ENCODE peak calls at places on chromosomes 6 and 20, in ten cellular contexts. One of them, this sample, is unnamed. For H3K4me1, the result is how much of the 10 kb centered on the place peaks cover.

GRCh38 chr6:161169690-161170089 is 104.2 kb downstream of the AGPAT4 start:
- DNase-seq in thyroid gland: peak
- DNase-seq in SJSA1: no peak
- DNase-seq in A673: peak
- DNase-seq in CD8-positive, alpha-beta memory T cell: no peak
- DNase-seq in MM.1S: no peak
- DNase-seq in CD4-positive, alpha-beta memory T cell: no peak
- DNase-seq in PC-3: no peak
- DNase-seq in A549: no peak
- DNase-seq in endodermal cell: peak
- DNase-seq in this sample: no peak

GRCh38 chr20:50320005-50320909 is 129.6 kb downstream of the CEBPB start:
- DNase-seq in CD4-positive, alpha-beta memory T cell: no peak
- DNase-seq in thyroid gland: no peak
- DNase-seq in PC-3: no peak
- DNase-seq in A673: no peak
- DNase-seq in endodermal cell: peak
- DNase-seq in SJSA1: no peak
- DNase-seq in CD8-positive, alpha-beta memory T cell: no peak
- DNase-seq in MM.1S: no peak
- DNase-seq in A549: peak
- DNase-seq in this sample: no peak

GRCh38 chr6:148776321-148776966 is 29.6 kb downstream of the UST start:
- DNase-seq in A673: no peak
- DNase-seq in thyroid gland: no peak
- DNase-seq in A549: peak
- DNase-seq in SJSA1: peak
- DNase-seq in PC-3: peak
- DNase-seq in MM.1S: no peak
- DNase-seq in CD8-positive, alpha-beta memory T cell: no peak
- DNase-seq in CD4-positive, alpha-beta memory T cell: no peak
- DNase-seq in endodermal cell: no peak
- DNase-seq in this sample: no peak

GRCh38 chr6:85069577-85069976 is 305.2 kb upstream of the TBX18 start:
- DNase-seq in thyroid gland: no peak
- DNase-seq in A549: no peak
- DNase-seq in CD8-positive, alpha-beta memory T cell: no peak
- DNase-seq in PC-3: no peak
- DNase-seq in A673: no peak
- DNase-seq in endodermal cell: no peak
- DNase-seq in MM.1S: no peak
- DNase-seq in CD4-positive, alpha-beta memory T cell: no peak
- DNase-seq in SJSA1: no peak
- DNase-seq in this sample: no peak

GRCh38 chr20:2382833-2383232 is 2.1 kb downstream of the TGM6 start:
- DNase-seq in A673: no peak
- DNase-seq in A549: no peak
- DNase-seq in endodermal cell: no peak
- DNase-seq in MM.1S: no peak
- DNase-seq in CD4-positive, alpha-beta memory T cell: no peak
- DNase-seq in SJSA1: no peak
- DNase-seq in CD8-positive, alpha-beta memory T cell: no peak
- DNase-seq in thyroid gland: no peak
- DNase-seq in PC-3: peak
- DNase-seq in this sample: no peak

GRCh38 chr20:63699466-63700198 is 3.2 kb downstream of the TNFRSF6B start:
- DNase-seq in thyroid gland: no peak
- DNase-seq in CD8-positive, alpha-beta memory T cell: peak
- DNase-seq in A673: no peak
- DNase-seq in CD4-positive, alpha-beta memory T cell: no peak
- DNase-seq in A549: no peak
- DNase-seq in endodermal cell: peak
- DNase-seq in PC-3: no peak
- DNase-seq in MM.1S: no peak
- DNase-seq in SJSA1: no peak
- DNase-seq in this sample: no peak

GRCh38 chr20:63540417-63541186 is 3.4 kb upstream of the PTK6 start:
- DNase-seq in PC-3: peak
- DNase-seq in SJSA1: no peak
- DNase-seq in thyroid gland: peak
- DNase-seq in A549: no peak
- DNase-seq in CD8-positive, alpha-beta memory T cell: no peak
- DNase-seq in A673: no peak
- DNase-seq in CD4-positive, alpha-beta memory T cell: no peak
- DNase-seq in endodermal cell: no peak
- DNase-seq in MM.1S: no peak
- DNase-seq in this sample: no peak

GRCh38 chr20:63265891-63266515 is 6.6 kb upstream of the ARFGAP1 start:
- DNase-seq in PC-3: no peak
- DNase-seq in thyroid gland: no peak
- DNase-seq in SJSA1: no peak
- DNase-seq in CD8-positive, alpha-beta memory T cell: no peak
- DNase-seq in A673: no peak
- DNase-seq in endodermal cell: no peak
- DNase-seq in A549: no peak
- DNase-seq in CD4-positive, alpha-beta memory T cell: no peak
- DNase-seq in MM.1S: no peak
- DNase-seq in this sample: no peak

DNA sequence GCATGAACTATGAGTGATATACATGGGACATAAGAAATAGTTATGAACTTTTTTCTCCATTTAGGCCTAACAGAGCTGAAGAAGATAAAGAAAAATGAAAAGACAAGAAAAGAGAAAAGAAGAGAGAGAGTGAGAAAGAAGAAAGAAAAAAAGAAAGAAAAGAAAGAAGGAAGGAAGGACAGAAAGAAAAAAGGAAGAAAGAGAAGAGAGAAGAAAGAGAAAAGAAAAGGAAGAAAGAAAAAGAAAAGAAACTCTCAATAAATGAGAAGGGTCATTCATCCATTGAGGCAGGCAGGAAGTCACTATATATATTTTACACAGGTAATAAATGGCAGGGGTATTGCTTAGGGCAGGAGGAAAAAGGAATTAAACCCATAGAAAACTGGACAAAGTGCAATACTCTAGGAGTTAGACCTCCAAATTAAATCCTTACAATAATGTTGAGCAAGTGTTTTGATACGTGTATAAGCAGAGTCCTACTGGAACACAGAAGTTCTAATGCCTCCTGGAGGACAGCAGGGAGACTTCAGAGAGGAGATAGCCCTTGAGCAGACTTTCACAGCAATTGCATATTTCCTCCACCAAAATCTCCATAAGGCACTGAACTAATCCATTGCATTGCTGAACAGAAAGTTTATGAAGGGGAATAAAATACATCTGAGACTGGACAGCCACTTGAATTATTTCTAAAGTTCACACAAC is 86.4 kb upstream of the TENT5A start:
- DNase-seq in endodermal cell: no peak
- DNase-seq in SJSA1: no peak
- DNase-seq in MM.1S: no peak
- DNase-seq in thyroid gland: no peak
- DNase-seq in CD4-positive, alpha-beta memory T cell: no peak
- DNase-seq in A673: peak
- DNase-seq in A549: no peak
- DNase-seq in PC-3: no peak
- DNase-seq in CD8-positive, alpha-beta memory T cell: no peak
- DNase-seq in this sample: no peak
- H3K4me1 ChIP-seq in endodermal cell: under half
- H3K4me1 ChIP-seq in SJSA1: under half
- H3K4me1 ChIP-seq in MM.1S: under half
- H3K4me1 ChIP-seq in thyroid gland: under half
- H3K4me1 ChIP-seq in CD4-positive, alpha-beta memory T cell: under half
- H3K4me1 ChIP-seq in A673: under half
- H3K4me1 ChIP-seq in A549: under half
- H3K4me1 ChIP-seq in PC-3: under half
- H3K4me1 ChIP-seq in CD8-positive, alpha-beta memory T cell: under half
- H3K4me1 ChIP-seq in this sample: under half

GRCh38 chr20:53402233-53403005 is 191.2 kb downstream of the ZNF217 start:
- DNase-seq in CD8-positive, alpha-beta memory T cell: peak
- DNase-seq in CD4-positive, alpha-beta memory T cell: no peak
- DNase-seq in SJSA1: no peak
- DNase-seq in A549: no peak
- DNase-seq in PC-3: no peak
- DNase-seq in thyroid gland: no peak
- DNase-seq in A673: no peak
- DNase-seq in endodermal cell: no peak
- DNase-seq in MM.1S: no peak
- DNase-seq in this sample: no peak

GRCh38 chr20:53399131-53399530 is 194.5 kb downstream of the ZNF217 start:
- DNase-seq in SJSA1: no peak
- DNase-seq in CD4-positive, alpha-beta memory T cell: no peak
- DNase-seq in CD8-positive, alpha-beta memory T cell: no peak
- DNase-seq in thyroid gland: no peak
- DNase-seq in MM.1S: no peak
- DNase-seq in PC-3: no peak
- DNase-seq in A549: no peak
- DNase-seq in endodermal cell: no peak
- DNase-seq in A673: no peak
- DNase-seq in this sample: no peak

GRCh38 chr20:53395188-53395923 is 198.3 kb downstream of the ZNF217 start:
- DNase-seq in PC-3: no peak
- DNase-seq in MM.1S: no peak
- DNase-seq in A549: no peak
- DNase-seq in CD8-positive, alpha-beta memory T cell: no peak
- DNase-seq in SJSA1: no peak
- DNase-seq in thyroid gland: no peak
- DNase-seq in CD4-positive, alpha-beta memory T cell: no peak
- DNase-seq in endodermal cell: no peak
- DNase-seq in A673: peak
- DNase-seq in this sample: no peak

GRCh38 chr20:53403029-53403428 is 190.6 kb downstream of the ZNF217 start:
- DNase-seq in endodermal cell: no peak
- DNase-seq in CD8-positive, alpha-beta memory T cell: no peak
- DNase-seq in A549: no peak
- DNase-seq in thyroid gland: no peak
- DNase-seq in CD4-positive, alpha-beta memory T cell: no peak
- DNase-seq in MM.1S: no peak
- DNase-seq in PC-3: no peak
- DNase-seq in A673: no peak
- DNase-seq in SJSA1: no peak
- DNase-seq in this sample: no peak

DNA sequence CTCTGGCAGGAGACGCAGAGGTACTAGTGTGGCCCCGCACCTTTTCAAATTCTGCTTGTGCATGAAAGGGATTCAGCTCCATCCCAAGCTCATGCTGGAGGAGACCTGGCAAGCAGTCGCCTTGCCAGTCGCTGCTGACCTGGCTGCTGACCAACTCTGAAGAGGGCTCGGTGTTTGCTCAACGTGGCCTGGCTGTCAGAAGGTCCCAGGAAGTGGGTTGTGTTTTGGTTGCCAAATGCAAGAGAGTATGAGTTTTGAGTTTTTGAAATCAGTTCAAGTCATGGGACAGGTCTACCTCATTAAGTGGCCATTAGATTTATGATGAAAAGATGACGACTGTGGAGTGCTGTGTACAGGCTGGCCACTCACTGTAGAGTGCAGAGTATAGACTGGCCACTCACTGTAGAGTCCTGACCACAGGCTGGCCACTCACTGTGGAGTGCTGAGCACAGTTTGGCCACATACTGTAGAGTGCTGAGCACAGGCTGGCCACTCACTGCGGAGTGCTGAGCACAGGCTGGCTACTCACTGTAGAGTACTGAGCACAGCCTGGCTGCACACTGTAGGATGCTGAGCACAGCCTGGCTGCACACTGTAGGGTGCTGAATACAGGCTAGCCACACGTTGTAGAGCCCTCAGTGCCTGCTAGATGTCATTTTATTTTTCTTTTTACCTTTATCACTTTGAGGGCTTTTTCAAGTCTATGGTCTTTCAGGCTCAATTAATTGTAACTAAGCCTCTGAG is 193.9 kb downstream of the ZNF217 start:
- DNase-seq in A549: no peak
- DNase-seq in SJSA1: no peak
- DNase-seq in A673: no peak
- DNase-seq in CD4-positive, alpha-beta memory T cell: no peak
- DNase-seq in MM.1S: no peak
- DNase-seq in endodermal cell: no peak
- DNase-seq in PC-3: no peak
- DNase-seq in CD8-positive, alpha-beta memory T cell: no peak
- DNase-seq in thyroid gland: peak
- DNase-seq in this sample: no peak
- H3K4me1 ChIP-seq in A549: under half
- H3K4me1 ChIP-seq in SJSA1: under half
- H3K4me1 ChIP-seq in A673: under half
- H3K4me1 ChIP-seq in CD4-positive, alpha-beta memory T cell: under half
- H3K4me1 ChIP-seq in MM.1S: under half
- H3K4me1 ChIP-seq in endodermal cell: under half
- H3K4me1 ChIP-seq in PC-3: under half
- H3K4me1 ChIP-seq in CD8-positive, alpha-beta memory T cell: under half
- H3K4me1 ChIP-seq in thyroid gland: under half
- H3K4me1 ChIP-seq in this sample: under half

GRCh38 chr6:31734247-31734702 is 2.1 kb downstream of the CLIC1 start:
- DNase-seq in PC-3: no peak
- DNase-seq in thyroid gland: no peak
- DNase-seq in A673: no peak
- DNase-seq in SJSA1: no peak
- DNase-seq in CD4-positive, alpha-beta memory T cell: no peak
- DNase-seq in CD8-positive, alpha-beta memory T cell: no peak
- DNase-seq in A549: no peak
- DNase-seq in MM.1S: no peak
- DNase-seq in endodermal cell: no peak
- DNase-seq in this sample: no peak

GRCh38 chr6:31737315-31738047 is 1.2 kb upstream of the CLIC1 start:
- DNase-seq in endodermal cell: peak
- DNase-seq in PC-3: no peak
- DNase-seq in thyroid gland: no peak
- DNase-seq in SJSA1: no peak
- DNase-seq in CD4-positive, alpha-beta memory T cell: no peak
- DNase-seq in MM.1S: no peak
- DNase-seq in A549: no peak
- DNase-seq in CD8-positive, alpha-beta memory T cell: no peak
- DNase-seq in A673: peak
- DNase-seq in this sample: no peak

GRCh38 chr6:31734703-31735500 is 1.4 kb downstream of the CLIC1 start:
- DNase-seq in endodermal cell: peak
- DNase-seq in CD8-positive, alpha-beta memory T cell: peak
- DNase-seq in MM.1S: peak
- DNase-seq in A673: peak
- DNase-seq in PC-3: peak
- DNase-seq in thyroid gland: peak
- DNase-seq in CD4-positive, alpha-beta memory T cell: peak
- DNase-seq in SJSA1: peak
- DNase-seq in A549: peak
- DNase-seq in this sample: peak

GRCh38 chr6:31736768-31737314 is 511 bp upstream of the CLIC1 start:
- DNase-seq in A673: no peak
- DNase-seq in MM.1S: no peak
- DNase-seq in PC-3: no peak
- DNase-seq in CD4-positive, alpha-beta memory T cell: no peak
- DNase-seq in A549: no peak
- DNase-seq in CD8-positive, alpha-beta memory T cell: no peak
- DNase-seq in thyroid gland: no peak
- DNase-seq in endodermal cell: peak
- DNase-seq in SJSA1: no peak
- DNase-seq in this sample: no peak

DNA sequence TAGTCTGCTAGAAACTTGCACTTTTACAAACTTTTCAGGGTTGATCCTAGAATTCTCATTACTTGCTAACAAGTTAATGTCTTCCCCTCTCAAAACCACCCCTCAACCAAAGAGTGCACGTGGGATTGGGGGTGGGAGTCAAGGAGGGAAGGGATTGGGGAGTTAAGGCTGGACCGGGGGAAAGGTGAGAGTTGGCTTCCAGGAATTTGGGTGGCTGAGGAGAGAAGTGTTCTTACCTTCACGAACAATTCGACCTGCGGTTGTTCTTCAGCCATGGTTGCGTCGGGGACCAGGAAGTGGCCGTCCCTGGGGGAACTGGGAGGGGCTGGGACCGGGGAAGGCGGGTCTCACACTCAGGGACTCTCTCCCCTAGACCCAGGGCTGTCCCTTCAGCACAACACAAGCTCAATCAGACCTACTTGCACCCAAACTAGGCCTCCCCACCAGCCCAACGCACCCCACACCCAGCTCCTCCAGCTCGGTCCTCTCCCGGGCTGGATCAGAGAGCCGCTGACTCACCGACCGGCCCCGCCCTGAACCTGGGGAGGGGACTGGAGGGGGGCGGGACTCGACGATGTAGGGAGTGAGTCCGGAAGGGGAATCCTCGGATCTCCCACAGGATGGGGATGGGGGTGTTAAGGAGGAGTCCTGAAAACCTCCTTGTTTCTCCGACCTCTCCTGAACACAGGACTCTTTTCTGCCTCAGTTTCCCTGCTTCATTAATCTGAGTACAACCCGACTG is at the start of gene CLIC1:
- DNase-seq in thyroid gland: peak
- DNase-seq in MM.1S: peak
- DNase-seq in PC-3: peak
- DNase-seq in CD4-positive, alpha-beta memory T cell: peak
- DNase-seq in A549: peak
- DNase-seq in CD8-positive, alpha-beta memory T cell: peak
- DNase-seq in endodermal cell: peak
- DNase-seq in SJSA1: peak
- DNase-seq in A673: peak
- DNase-seq in this sample: peak
- H3K4me1 ChIP-seq in thyroid gland: under half
- H3K4me1 ChIP-seq in MM.1S: under half
- H3K4me1 ChIP-seq in PC-3: half or more
- H3K4me1 ChIP-seq in CD4-positive, alpha-beta memory T cell: half or more
- H3K4me1 ChIP-seq in A549: under half
- H3K4me1 ChIP-seq in CD8-positive, alpha-beta memory T cell: half or more
- H3K4me1 ChIP-seq in endodermal cell: under half
- H3K4me1 ChIP-seq in SJSA1: under half
- H3K4me1 ChIP-seq in A673: under half
- H3K4me1 ChIP-seq in this sample: under half

GRCh38 chr20:20463933-20464374 is 96.0 kb downstream of the INSM1 start:
- DNase-seq in PC-3: no peak
- DNase-seq in MM.1S: no peak
- DNase-seq in endodermal cell: peak
- DNase-seq in A549: no peak
- DNase-seq in thyroid gland: no peak
- DNase-seq in SJSA1: no peak
- DNase-seq in CD4-positive, alpha-beta memory T cell: no peak
- DNase-seq in A673: peak
- DNase-seq in CD8-positive, alpha-beta memory T cell: no peak
- DNase-seq in this sample: peak
- H3K4me1 ChIP-seq in PC-3: under half
- H3K4me1 ChIP-seq in MM.1S: under half
- H3K4me1 ChIP-seq in endodermal cell: under half
- H3K4me1 ChIP-seq in A549: under half
- H3K4me1 ChIP-seq in thyroid gland: under half
- H3K4me1 ChIP-seq in SJSA1: under half
- H3K4me1 ChIP-seq in CD4-positive, alpha-beta memory T cell: under half
- H3K4me1 ChIP-seq in A673: under half
- H3K4me1 ChIP-seq in CD8-positive, alpha-beta memory T cell: under half
- H3K4me1 ChIP-seq in this sample: under half

This sample was measured in NT2/D1.